ENCODE peak calls at places on chromosomes 13 and 19, in six cellular contexts. X is H1, S is fibroblast of pulmonary artery, O is esophagus squamous epithelium, K is fibroblast of lung, E is cardiac muscle cell. P is an unnamed sample.

GRCh38 chr13:45370922-45371406 is 30.0 kb upstream of the TPT1 start:
- DNase-seq in K (peak), S (peak), O (no peak), X (peak), E (peak), P (peak)

GRCh38 chr19:10270180-10270615 is 722 bp upstream of the ICAM1 start:
- DNase-seq in O (no peak), K (no peak), E (peak), X (no peak), S (peak), P (no peak)

GRCh38 chr19:14497347-14497921 is 1.5 kb upstream of the GIPC1 start:
- DNase-seq in S (no peak), O (no peak), K (no peak), X (no peak), E (peak), P (no peak)

GRCh38 chr19:35316560-35316959 is 12.4 kb upstream of the CD22 start:
- DNase-seq in E (no peak), K (no peak), S (no peak), O (no peak), X (no peak), P (no peak)

GRCh38 chr13:23695711-23696512 is 125.7 kb downstream of the TNFRSF19 start:
- DNase-seq in X (no peak), K (no peak), O (peak), E (peak), S (no peak), P (no peak)

GRCh38 chr19:45767410-45767880 is 1.6 kb downstream of the SIX5 start:
- DNase-seq in E (peak), X (no peak), K (peak), O (no peak), S (peak), P (peak)

GRCh38 chr19:10201176-10201575 is 6.4 kb upstream of the DNMT1 start:
- DNase-seq in S (no peak), E (no peak), K (no peak), X (no peak), O (no peak), P (no peak)

GRCh38 chr13:29933401-29933800 is 83.0 kb upstream of the UBL3 start:
- DNase-seq in S (no peak), X (no peak), K (no peak), E (no peak), O (no peak), P (no peak)

GRCh38 chr19:54335979-54336892 is 2.7 kb downstream of the LILRA4 start:
- DNase-seq in X (no peak), E (no peak), K (no peak), S (no peak), O (no peak), P (no peak)

GRCh38 chr13:51834581-51835158 is 10.3 kb downstream of the TMEM272 start:
- DNase-seq in K (no peak), O (no peak), S (no peak), X (no peak), E (no peak), P (no peak)

GRCh38 chr13:23871616-23872220 is 17.5 kb downstream of the MIPEP start:
- DNase-seq in X (no peak), S (peak), O (no peak), E (peak), K (peak), P (peak)

GRCh38 chr19:20078696-20079095 is 896 bp downstream of the ZNF90 start:
- DNase-seq in E (peak), O (no peak), S (peak), X (no peak), K (peak), P (peak)

GRCh38 chr13:99990045-99990977 is 8.7 kb downstream of the ZIC2 start:
- DNase-seq in S (no peak), K (no peak), X (no peak), E (no peak), O (no peak), P (no peak)

GRCh38 chr19:50569938-50570540 is 1.8 kb upstream of the LRRC4B start:
- DNase-seq in K (no peak), O (no peak), E (no peak), S (no peak), X (no peak), P (no peak)

GRCh38 chr13:29497137-29497654 is 98.3 kb downstream of the SLC7A1 start:
- DNase-seq in X (no peak), E (peak), K (peak), S (peak), O (no peak), P (peak)

GRCh38 chr13:41017153-41017552 is 2.0 kb downstream of the ELF1 start:
- DNase-seq in S (no peak), E (no peak), O (no peak), X (no peak), K (no peak), P (no peak)

GRCh38 chr19:7340959-7341837 is 7.5 kb upstream of the ARHGEF18 start:
- DNase-seq in S (peak), E (peak), X (peak), K (peak), O (no peak), P (peak)

GRCh38 chr19:14337510-14337909 is 43.7 kb upstream of the ADGRE5 start:
- DNase-seq in S (peak), K (no peak), X (no peak), E (peak), O (no peak), P (peak)

GRCh38 chr13:34748078-34748477 is 194.0 kb upstream of the NBEA start:
- DNase-seq in E (peak), K (peak), O (no peak), S (peak), X (no peak), P (peak)

GRCh38 chr13:44063881-44064280 is 184.2 kb downstream of the LACC1 start:
- DNase-seq in E (no peak), X (no peak), O (no peak), K (no peak), S (no peak), P (peak)

GRCh38 chr19:15442142-15442920 is 7.4 kb downstream of the WIZ start:
- DNase-seq in S (no peak), X (no peak), K (no peak), O (no peak), E (no peak), P (no peak)

GRCh38 chr13:24606486-24607170 is 73.6 kb upstream of the ATP12A start:
- DNase-seq in E (no peak), X (no peak), K (no peak), O (no peak), S (no peak), P (no peak)

GRCh38 chr13:75485286-75486062 is 3.5 kb upstream of the TBC1D4 start:
- DNase-seq in S (peak), E (peak), K (no peak), X (no peak), O (no peak), P (peak)

GRCh38 chr13:38905861-38906260 is 84.8 kb downstream of the STOML3 start:
- DNase-seq in O (no peak), X (no peak), E (no peak), K (no peak), S (no peak), P (no peak)

GRCh38 chr13:79973533-79973963 is 367.4 kb downstream of the SPRY2 start:
- DNase-seq in K (no peak), S (no peak), X (no peak), O (no peak), E (no peak), P (peak)

GRCh38 chr19:18674616-18675015 is 8.9 kb upstream of the CRTC1 start:
- DNase-seq in S (no peak), E (no peak), K (no peak), O (no peak), X (no peak), P (peak)

GRCh38 chr19:18672044-18672451 is 11.4 kb upstream of the CRTC1 start:
- DNase-seq in S (no peak), E (no peak), X (no peak), O (no peak), K (no peak), P (no peak)

GRCh38 chr19:18671303-18672043 is 12.0 kb upstream of the CRTC1 start:
- DNase-seq in O (no peak), S (no peak), K (peak), E (no peak), X (no peak), P (no peak)

GRCh38 chr19:18670313-18670712 is 13.2 kb upstream of the CRTC1 start:
- DNase-seq in E (no peak), X (no peak), O (no peak), S (no peak), K (no peak), P (no peak)

DNA sequence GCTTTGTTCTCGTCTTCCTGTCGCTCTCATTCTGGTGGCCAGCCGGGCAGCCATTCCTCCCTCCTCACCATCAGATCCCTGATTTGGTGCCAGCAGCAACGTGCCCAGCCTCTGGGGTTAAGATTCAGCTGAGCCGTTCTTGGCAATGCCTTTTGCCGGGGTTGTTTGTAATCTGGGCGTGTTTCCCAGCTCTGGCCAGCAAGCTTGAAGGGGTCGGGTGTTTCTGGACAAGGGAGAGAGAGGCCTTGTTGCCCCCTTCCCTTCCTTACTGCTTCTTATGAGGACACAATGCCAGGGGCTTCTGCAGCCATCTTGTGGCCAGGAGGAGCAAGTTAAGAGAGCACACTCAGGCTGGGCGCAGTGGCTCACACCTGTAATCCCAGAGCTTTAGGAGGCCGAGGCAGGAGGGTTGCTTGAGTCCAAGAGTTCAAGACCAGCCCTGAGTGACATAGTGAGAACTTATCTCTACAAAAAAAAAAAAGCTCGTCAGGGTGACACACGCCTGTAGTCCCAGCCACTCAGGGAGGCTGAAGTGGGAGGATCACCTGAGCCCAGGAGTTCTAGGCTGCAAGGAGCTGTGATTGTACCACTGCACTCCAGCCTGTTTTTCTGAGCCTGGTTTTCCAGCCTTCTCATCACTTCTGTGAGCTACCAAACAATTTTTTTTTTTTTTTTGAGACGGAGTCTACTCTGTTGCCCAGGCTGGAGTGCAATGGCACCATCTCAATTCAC is 10.7 kb upstream of the CRTC1 start:
- DNase-seq in E (peak), O (no peak), K (peak), X (no peak), S (peak), P (peak)
- TF ChIP-seq CTCF in E (peak), O (no peak), K (peak), X (peak), S (peak), P (peak)

GRCh38 chr19:6239871-6240676 is 39.7 kb downstream of the MLLT1 start:
- DNase-seq in O (no peak), X (no peak), K (no peak), S (no peak), E (no peak), P (no peak)
- H3K4me3 ChIP-seq in O (no peak), X (no peak), K (no peak), S (no peak), E (no peak), P (no peak)

GRCh38 chr19:5112681-5113080 is 143.8 kb downstream of the KDM4B start:
- DNase-seq in S (no peak), E (no peak), K (no peak), X (no peak), O (no peak), P (no peak)

GRCh38 chr19:5114713-5115112 is 145.8 kb downstream of the KDM4B start:
- DNase-seq in S (no peak), X (no peak), O (no peak), K (no peak), E (no peak), P (no peak)

GRCh38 chr19:5113101-5113557 is 144.2 kb downstream of the KDM4B start:
- DNase-seq in S (peak), X (no peak), E (no peak), O (no peak), K (peak), P (peak)

GRCh38 chr19:5115351-5115750 is 146.4 kb downstream of the KDM4B start:
- DNase-seq in X (no peak), S (no peak), K (no peak), O (no peak), E (no peak), P (no peak)

GRCh38 chr19:5113633-5114586 is 145.0 kb downstream of the KDM4B start:
- DNase-seq in S (no peak), E (no peak), O (no peak), X (no peak), K (no peak), P (no peak)
- TF ChIP-seq CTCF in S (no peak), E (no peak), O (no peak), X (no peak), K (no peak), P (no peak)

GRCh38 chr19:18610556-18611326 is 1.9 kb upstream of the TMEM59L start:
- DNase-seq in S (no peak), X (no peak), E (no peak), K (no peak), O (no peak), P (no peak)
- H3K4me3 ChIP-seq in S (no peak), X (peak), E (peak), K (no peak), O (no peak), P (no peak)

DNA sequence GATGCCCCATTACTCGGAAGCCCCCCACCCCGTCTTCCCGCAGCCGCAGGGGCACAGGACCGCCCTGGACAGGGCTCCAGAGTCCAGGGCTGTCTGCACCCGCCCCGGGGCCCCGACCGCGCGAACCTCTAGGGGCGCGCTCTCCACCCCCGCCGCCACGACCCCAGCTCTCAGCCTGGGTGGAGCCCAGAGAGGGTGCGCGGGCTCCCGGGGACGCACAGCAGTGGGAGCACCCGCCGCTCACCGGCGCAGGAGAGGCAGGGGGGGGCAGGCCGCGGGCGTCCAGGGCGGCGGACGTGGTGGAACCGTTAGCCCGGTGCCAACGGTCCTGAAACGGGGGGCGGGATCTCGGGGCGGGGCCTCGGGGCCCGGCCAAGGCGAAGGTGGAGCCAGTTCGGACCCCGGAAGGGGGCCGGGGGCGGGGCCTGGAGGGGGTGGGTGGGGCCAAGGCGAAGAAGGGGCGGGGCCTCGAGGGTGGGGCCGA is at the start of gene ATP8B3:
- DNase-seq in E (no peak), O (no peak), X (no peak), K (no peak), S (no peak), P (no peak)
- TF ChIP-seq CTCF in E (peak), O (no peak), X (peak), K (no peak), S (no peak), P (no peak)

DNA sequence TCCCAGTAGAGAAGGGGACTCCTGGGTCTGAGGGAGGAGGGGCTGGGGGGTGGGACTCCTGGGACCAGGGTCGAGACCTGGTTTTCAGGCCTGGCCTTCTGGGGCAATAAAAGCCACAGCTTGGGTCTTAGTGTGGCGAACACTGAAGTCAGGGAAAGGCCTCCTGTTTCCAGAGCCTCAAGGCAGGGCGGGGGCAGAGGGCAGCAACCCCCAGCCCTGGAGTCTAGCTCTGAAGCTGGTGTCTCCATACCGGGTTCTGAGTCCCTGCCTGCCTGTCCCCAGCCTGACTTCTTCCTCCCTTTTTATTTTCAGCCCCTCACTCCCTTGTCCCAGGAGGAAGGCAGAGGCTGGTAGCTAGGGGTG is 291 bp upstream of the GRIN2D start:
- DNase-seq in S (no peak), E (no peak), X (no peak), O (no peak), K (no peak), P (no peak)
- H3K4me3 ChIP-seq in S (no peak), E (peak), X (peak), O (no peak), K (no peak), P (no peak)

P was measured in fibroblast of mammary gland.